ENCODE peak calls at places on chromosomes 3 and 15, in seven cellular contexts. U, L, T, N, K, Z and G are unnamed samples.

GRCh38 chr3:47082519-47082918 is 81.4 kb downstream of the SETD2 start:
- DNase-seq in U (no peak), L (no peak), T (no peak), N (peak), K (no peak), Z (no peak), G (no peak)

GRCh38 chr3:45551214-45552010 is 43.1 kb upstream of the LIMD1 start:
- DNase-seq in U (peak), L (no peak), T (no peak), N (peak), K (peak), Z (no peak), G (no peak)

GRCh38 chr3:17491601-17492000 is 250.8 kb downstream of the TBC1D5 start:
- DNase-seq in U (no peak), L (no peak), T (peak), N (peak), K (no peak), Z (no peak), G (no peak)

GRCh38 chr3:186790261-186790981 is 7.0 kb downstream of the EIF4A2 start:
- DNase-seq in U (no peak), L (no peak), T (peak), N (peak), K (no peak), Z (no peak), G (no peak)

GRCh38 chr3:29694783-29695182 is 413.9 kb downstream of the RBMS3 start:
- DNase-seq in U (no peak), L (no peak), T (peak), N (peak), K (peak), Z (no peak), G (no peak)

GRCh38 chr15:90095521-90095959 is 6.7 kb downstream of the IDH2 start:
- DNase-seq in U (peak), L (no peak), T (no peak), N (no peak), K (no peak), Z (no peak), G (no peak)

GRCh38 chr3:106261915-106262683 is 393.3 kb upstream of the CBLB start:
- DNase-seq in U (no peak), L (no peak), T (no peak), N (peak), K (no peak), Z (no peak), G (no peak)

GRCh38 chr3:14451844-14452533 is 49.6 kb downstream of the SLC6A6 start:
- DNase-seq in U (peak), L (no peak), T (peak), N (peak), K (peak), Z (no peak), G (no peak)

GRCh38 chr3:126451511-126451910 is 24.2 kb downstream of the ZXDC start:
- DNase-seq in U (peak), L (no peak), T (no peak), N (no peak), K (no peak), Z (no peak), G (no peak)

GRCh38 chr3:74633021-74633420 is 18.6 kb upstream of the CNTN3 start:
- DNase-seq in U (no peak), L (no peak), T (no peak), N (no peak), K (no peak), Z (no peak), G (no peak)

GRCh38 chr3:41697702-41698101 is 264.2 kb downstream of the ULK4 start:
- DNase-seq in U (no peak), L (no peak), T (no peak), N (no peak), K (no peak), Z (no peak), G (no peak)

GRCh38 chr3:86792316-86792715 is 198.6 kb downstream of the VGLL3 start:
- DNase-seq in U (no peak), L (no peak), T (no peak), N (peak), K (no peak), Z (no peak), G (no peak)

GRCh38 chr3:180657094-180657493 is 22.2 kb downstream of the CCDC39 start:
- DNase-seq in U (no peak), L (no peak), T (no peak), N (no peak), K (no peak), Z (no peak), G (no peak)

GRCh38 chr15:72911658-72912057 is 128.1 kb upstream of the ADPGK start:
- DNase-seq in U (no peak), L (no peak), T (no peak), N (no peak), K (no peak), Z (no peak), G (no peak)

GRCh38 chr3:60250210-60250609 is 1001.0 kb downstream of the FHIT start:
- DNase-seq in U (no peak), L (no peak), T (no peak), N (no peak), K (no peak), Z (no peak), G (no peak)

GRCh38 chr3:172061724-172062184 is 22.4 kb downstream of the FNDC3B start:
- DNase-seq in U (no peak), L (no peak), T (peak), N (peak), K (no peak), Z (no peak), G (no peak)

GRCh38 chr15:65349338-65349737 is 28.5 kb downstream of the IGDCC3 start:
- DNase-seq in U (no peak), L (no peak), T (no peak), N (no peak), K (no peak), Z (no peak), G (no peak)

GRCh38 chr15:95684693-95685115 is 645.8 kb upstream of the NR2F2 start:
- DNase-seq in U (no peak), L (no peak), T (peak), N (peak), K (peak), Z (no peak), G (no peak)

GRCh38 chr15:68704496-68705021 is 116.1 kb downstream of the ANP32A start:
- DNase-seq in U (no peak), L (no peak), T (peak), N (no peak), K (no peak), Z (no peak), G (no peak)

GRCh38 chr3:33980252-33980651 is 181.8 kb downstream of the PDCD6IP start:
- DNase-seq in U (no peak), L (no peak), T (peak), N (peak), K (peak), Z (no peak), G (no peak)

GRCh38 chr3:9067352-9067975 is 104.2 kb upstream of the RAD18 start:
- DNase-seq in U (peak), L (no peak), T (peak), N (peak), K (peak), Z (peak), G (no peak)

GRCh38 chr15:39692464-39693327 is 89.9 kb downstream of the FSIP1 start:
- DNase-seq in U (no peak), L (no peak), T (no peak), N (no peak), K (no peak), Z (peak), G (no peak)

GRCh38 chr3:172643780-172644179 is 67.1 kb downstream of the NCEH1 start:
- DNase-seq in U (no peak), L (no peak), T (no peak), N (no peak), K (no peak), Z (no peak), G (no peak)

GRCh38 chr3:2921903-2922302 is 188.3 kb downstream of the IL5RA start:
- DNase-seq in U (no peak), L (no peak), T (no peak), N (no peak), K (no peak), Z (no peak), G (no peak)

GRCh38 chr3:113242091-113242581 is 30.8 kb downstream of the BOC start:
- DNase-seq in U (no peak), L (no peak), T (no peak), N (no peak), K (no peak), Z (no peak), G (no peak)

GRCh38 chr15:69126054-69126469 is 34.4 kb upstream of the GLCE start:
- DNase-seq in U (no peak), L (no peak), T (peak), N (peak), K (no peak), Z (no peak), G (no peak)

GRCh38 chr3:13143381-13144004 is 70.3 kb upstream of the IQSEC1 start:
- DNase-seq in U (peak), L (no peak), T (no peak), N (no peak), K (no peak), Z (no peak), G (no peak)

GRCh38 chr3:187208159-187208558 is 10.9 kb downstream of the RTP1 start:
- DNase-seq in U (no peak), L (no peak), T (peak), N (no peak), K (no peak), Z (no peak), G (no peak)

GRCh38 chr3:98558100-98558499 is 26.3 kb downstream of the GPR15 start:
- DNase-seq in U (no peak), L (no peak), T (no peak), N (no peak), K (no peak), Z (no peak), G (no peak)

GRCh38 chr15:44427756-44428724 is 611 bp downstream of the CTDSPL2 start:
- DNase-seq in U (no peak), L (no peak), T (peak), N (no peak), K (no peak), Z (peak), G (no peak)

GRCh38 chr3:45929042-45929679 is 14.1 kb upstream of the CXCR6 start:
- DNase-seq in U (peak), L (peak), T (peak), N (no peak), K (peak), Z (peak), G (peak)

GRCh38 chr3:113912551-113913246 is 35.1 kb upstream of the ZDHHC23 start:
- DNase-seq in U (no peak), L (peak), T (peak), N (peak), K (peak), Z (no peak), G (peak)

GRCh38 chr3:71072288-71072687 is 511.2 kb downstream of the FOXP1 start:
- DNase-seq in U (no peak), L (no peak), T (no peak), N (peak), K (no peak), Z (no peak), G (no peak)

GRCh38 chr3:61299981-61300380 is 48.7 kb upstream of the FHIT start:
- DNase-seq in U (no peak), L (no peak), T (no peak), N (no peak), K (no peak), Z (no peak), G (no peak)

GRCh38 chr3:55006277-55006676 is 78.4 kb upstream of the LRTM1 start:
- DNase-seq in U (no peak), L (no peak), T (no peak), N (no peak), K (no peak), Z (no peak), G (no peak)

GRCh38 chr3:65713016-65713415 is 325.7 kb downstream of the MAGI1 start:
- DNase-seq in U (peak), L (no peak), T (no peak), N (peak), K (no peak), Z (no peak), G (no peak)

GRCh38 chr3:112338727-112339056 is 5.7 kb downstream of the CD200 start:
- DNase-seq in U (no peak), L (no peak), T (no peak), N (no peak), K (no peak), Z (no peak), G (no peak)

GRCh38 chr3:154421067-154421466 is 8.9 kb downstream of the GPR149 start:
- DNase-seq in U (no peak), L (no peak), T (peak), N (no peak), K (no peak), Z (peak), G (no peak)

GRCh38 chr3:134357914-134358811 is 16.1 kb downstream of the AMOTL2 start:
- DNase-seq in U (peak), L (no peak), T (peak), N (peak), K (peak), Z (peak), G (no peak)